ENCODE peak calls at places on chromosomes 12 and 14, in eight cellular contexts. P, V, T, F, U, N, Q and D are unnamed samples. For H3K27me3 and H3K9me3, the result is how much of the 10 kb centered on the place peaks cover.

GRCh38 chr14:24938593-24938992 is 111.4 kb downstream of the STXBP6 start:
- DNase-seq in P (no peak), V (no peak), T (no peak), F (no peak), U (no peak), N (no peak), Q (no peak), D (no peak)

GRCh38 chr12:47722136-47722834 is 3.0 kb downstream of the ENDOU start:
- DNase-seq in P (no peak), V (no peak), T (no peak), F (no peak), U (no peak), N (no peak), Q (no peak), D (no peak)

GRCh38 chr12:70393787-70394519 is 27.9 kb downstream of the KCNMB4 start:
- DNase-seq in P (no peak), V (peak), T (no peak), F (no peak), U (no peak), N (no peak), Q (no peak), D (no peak)

GRCh38 chr12:106690569-106690968 is 83.9 kb upstream of the RIC8B start:
- DNase-seq in P (no peak), V (no peak), T (no peak), F (no peak), U (no peak), N (no peak), Q (no peak), D (no peak)

GRCh38 chr12:91778938-91779400 is 366.7 kb downstream of the BTG1 start:
- DNase-seq in P (peak), V (peak), T (peak), F (peak), U (peak), N (no peak), Q (no peak), D (peak)

GRCh38 chr12:55707841-55708694 is at the start of gene ITGA7:
- DNase-seq in P (peak), V (no peak), T (peak), F (peak), U (peak), N (peak), Q (peak), D (no peak)

GRCh38 chr12:66119870-66120241 is 10.7 kb downstream of the LLPH start:
- DNase-seq in P (no peak), V (no peak), T (no peak), F (no peak), U (no peak), N (no peak), Q (no peak), D (no peak)

GRCh38 chr14:64502476-64503183 is 1.0 kb downstream of the ZBTB25 start:
- DNase-seq in P (no peak), V (peak), T (peak), F (no peak), U (peak), N (no peak), Q (no peak), D (no peak)

GRCh38 chr12:124833693-124834122 is 30.0 kb downstream of the SCARB1 start:
- DNase-seq in P (no peak), V (no peak), T (no peak), F (peak), U (no peak), N (peak), Q (peak), D (no peak)

GRCh38 chr14:56112781-56113180 is 5.4 kb upstream of the PELI2 start:
- DNase-seq in P (no peak), V (no peak), T (no peak), F (no peak), U (no peak), N (no peak), Q (no peak), D (no peak)

GRCh38 chr14:29752221-29752923 is 175.3 kb downstream of the PRKD1 start:
- DNase-seq in P (no peak), V (no peak), T (no peak), F (no peak), U (no peak), N (no peak), Q (no peak), D (no peak)

GRCh38 chr12:7131502-7131866 is 1.3 kb downstream of the CLSTN3 start:
- DNase-seq in P (no peak), V (no peak), T (no peak), F (no peak), U (no peak), N (no peak), Q (no peak), D (no peak)

GRCh38 chr14:100155049-100155621 is 4.3 kb downstream of the DEGS2 start:
- DNase-seq in P (no peak), V (no peak), T (no peak), F (no peak), U (peak), N (no peak), Q (peak), D (no peak)

GRCh38 chr12:45351921-45352670 is 136.2 kb downstream of the ANO6 start:
- DNase-seq in P (no peak), V (no peak), T (no peak), F (no peak), U (no peak), N (no peak), Q (no peak), D (no peak)

GRCh38 chr12:104372721-104373335 is 69.3 kb downstream of the EID3 start:
- DNase-seq in P (no peak), V (no peak), T (no peak), F (no peak), U (no peak), N (no peak), Q (no peak), D (no peak)

GRCh38 chr12:78002878-78003277 is 172.2 kb downstream of the NAV3 start:
- DNase-seq in P (no peak), V (no peak), T (no peak), F (no peak), U (no peak), N (no peak), Q (no peak), D (no peak)

GRCh38 chr12:117236456-117237001 is 46.3 kb upstream of the FBXO21 start:
- DNase-seq in P (peak), V (peak), T (peak), F (peak), U (peak), N (peak), Q (peak), D (peak)

GRCh38 chr12:49358548-49359141 is 8.6 kb upstream of the SPATS2 start:
- DNase-seq in P (no peak), V (peak), T (peak), F (no peak), U (peak), N (no peak), Q (no peak), D (no peak)

GRCh38 chr12:124603910-124604775 is 36.7 kb upstream of the NCOR2 start:
- DNase-seq in P (no peak), V (no peak), T (no peak), F (no peak), U (peak), N (no peak), Q (no peak), D (no peak)

GRCh38 chr12:46507766-46508165 is 135.2 kb upstream of the SLC38A2 start:
- DNase-seq in P (no peak), V (peak), T (no peak), F (no peak), U (no peak), N (no peak), Q (no peak), D (no peak)

GRCh38 chr14:101197595-101198397 is 294.3 kb upstream of the RTL1 start:
- DNase-seq in P (no peak), V (no peak), T (no peak), F (no peak), U (no peak), N (no peak), Q (no peak), D (no peak)

GRCh38 chr14:81162941-81163340 is 57.8 kb downstream of the GTF2A1 start:
- DNase-seq in P (no peak), V (no peak), T (no peak), F (no peak), U (no peak), N (no peak), Q (no peak), D (no peak)

GRCh38 chr12:105083551-105084105 is 630 bp downstream of the ALDH1L2 start:
- DNase-seq in P (peak), V (peak), T (no peak), F (peak), U (peak), N (peak), Q (peak), D (no peak)

GRCh38 chr14:23294734-23295561 is 7.7 kb downstream of the PPP1R3E start:
- DNase-seq in P (peak), V (no peak), T (peak), F (peak), U (peak), N (no peak), Q (no peak), D (no peak)

GRCh38 chr12:26238341-26239126 is 43.2 kb downstream of the SSPN start:
- DNase-seq in P (peak), V (no peak), T (no peak), F (peak), U (no peak), N (peak), Q (no peak), D (no peak)

GRCh38 chr12:69719336-69720316 is 19.0 kb upstream of the RAB3IP start:
- DNase-seq in P (no peak), V (peak), T (no peak), F (no peak), U (no peak), N (no peak), Q (no peak), D (no peak)

GRCh38 chr14:43449291-43449690 is 1057.8 kb downstream of the FSCB start:
- DNase-seq in P (no peak), V (no peak), T (no peak), F (no peak), U (no peak), N (no peak), Q (no peak), D (no peak)

GRCh38 chr14:59347915-59348314 is 117.3 kb downstream of the GPR135 start:
- DNase-seq in P (no peak), V (no peak), T (no peak), F (no peak), U (peak), N (no peak), Q (no peak), D (no peak)
- H3K27me3 ChIP-seq in P (under half), V (under half), T (under half), F (under half), U (under half), N (under half), Q (under half), D (under half)

DNA sequence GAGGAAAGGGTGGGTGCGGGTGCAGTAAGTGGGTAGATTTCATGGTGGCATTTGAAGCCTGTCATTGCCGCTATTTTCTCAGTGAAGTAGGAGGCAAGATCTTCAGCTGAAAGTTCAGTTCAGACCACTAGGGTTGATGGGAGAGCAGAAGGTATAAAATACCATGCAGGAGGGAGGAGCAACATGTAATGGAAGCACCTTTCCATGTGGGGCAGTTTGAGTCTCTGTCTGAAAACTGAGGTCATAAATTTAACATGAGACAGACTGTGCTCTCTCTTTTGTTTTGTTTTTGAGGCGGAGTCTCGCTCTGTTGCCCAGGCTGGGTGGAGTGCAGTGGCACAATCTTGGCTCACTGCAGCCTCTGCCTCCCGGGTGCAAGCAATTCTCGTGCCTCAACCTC is 22.7 kb downstream of the LRRC74A start:
- DNase-seq in P (no peak), V (no peak), T (no peak), F (no peak), U (no peak), N (no peak), Q (no peak), D (no peak)
- H3K9me3 ChIP-seq in P (under half), V (under half), T (under half), F (under half), U (under half), N (under half), Q (under half), D (under half)

DNA sequence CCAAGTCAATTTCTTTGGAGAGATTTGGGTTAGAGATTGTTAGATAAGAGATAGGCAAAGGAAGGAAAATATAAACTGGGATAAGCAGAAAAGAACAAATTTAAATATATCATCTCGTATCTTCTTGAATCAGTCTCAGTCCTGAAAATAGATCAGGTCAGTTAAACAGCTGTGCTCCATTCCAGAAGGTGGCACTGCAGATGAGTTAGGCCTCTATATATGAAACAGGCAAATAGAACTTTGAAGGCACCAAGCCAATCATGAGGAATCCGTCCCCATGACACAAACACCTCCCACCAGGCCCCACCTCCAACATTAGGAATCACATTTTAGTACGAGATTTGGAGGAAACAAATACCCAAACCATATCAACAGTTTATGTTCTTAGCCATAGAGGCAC is 605.5 kb upstream of the USP15 start:
- DNase-seq in P (no peak), V (peak), T (no peak), F (no peak), U (peak), N (no peak), Q (no peak), D (no peak)
- TF ChIP-seq CTCF in P (no peak), V (peak), T (no peak), F (no peak), U (peak), N (no peak), Q (no peak), D (peak)

DNA sequence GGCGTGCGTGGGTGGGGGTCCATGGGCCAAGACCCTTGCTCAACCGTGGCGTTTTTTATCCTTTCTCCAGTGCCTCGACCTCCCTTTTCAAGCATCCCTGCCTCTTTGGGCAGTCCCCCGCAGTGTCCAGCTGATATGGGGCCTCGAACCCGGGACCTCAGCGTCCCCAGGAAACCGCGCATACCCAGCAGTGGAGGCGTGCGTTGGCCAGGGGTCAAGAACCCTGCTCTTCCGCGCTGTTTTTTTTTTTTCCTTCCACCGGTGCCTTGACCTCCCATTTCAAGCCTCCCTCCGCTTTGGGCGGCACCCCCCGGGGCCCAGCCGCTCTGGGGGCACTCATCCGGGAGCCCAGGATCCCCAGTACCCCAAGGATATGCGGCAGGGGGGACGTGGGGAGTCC is 325.8 kb downstream of the ALG10 start:
- DNase-seq in P (no peak), V (no peak), T (no peak), F (no peak), U (no peak), N (no peak), Q (no peak), D (no peak)
- H3K27me3 ChIP-seq in P (under half), V (under half), T (under half), F (under half), U (under half), N (half or more), Q (under half), D (under half)

GRCh38 chr14:98633380-98633779 is 638.6 kb downstream of the BCL11B start:
- DNase-seq in P (no peak), V (peak), T (no peak), F (no peak), U (peak), N (no peak), Q (no peak), D (no peak)
- H3K9me3 ChIP-seq in P (under half), V (under half), T (under half), F (under half), U (under half), N (under half), Q (under half), D (under half)

GRCh38 chr12:96401061-96401871 is 1.0 kb upstream of the CDK17 start:
- DNase-seq in P (no peak), V (peak), T (peak), F (no peak), U (peak), N (no peak), Q (peak), D (no peak)

GRCh38 chr12:96400631-96401060 is 407 bp upstream of the CDK17 start:
- DNase-seq in P (no peak), V (peak), T (no peak), F (no peak), U (no peak), N (no peak), Q (no peak), D (no peak)

GRCh38 chr12:96399081-96399918 is 939 bp downstream of the CDK17 start:
- DNase-seq in P (peak), V (peak), T (peak), F (peak), U (peak), N (peak), Q (peak), D (peak)

GRCh38 chr12:96398422-96399080 is 1.7 kb downstream of the CDK17 start:
- DNase-seq in P (no peak), V (no peak), T (no peak), F (no peak), U (no peak), N (no peak), Q (no peak), D (no peak)

GRCh38 chr12:96399919-96400630 is at the start of gene CDK17:
- DNase-seq in P (peak), V (peak), T (peak), F (peak), U (peak), N (peak), Q (peak), D (peak)
- TF ChIP-seq CTCF in P (peak), V (peak), T (peak), F (peak), U (peak), N (peak), Q (peak), D (peak)

GRCh38 chr14:30999038-30999773 is 26.2 kb upstream of the AP4S1 start:
- DNase-seq in P (no peak), V (no peak), T (no peak), F (no peak), U (no peak), N (no peak), Q (no peak), D (no peak)
- H3K27me3 ChIP-seq in P (under half), V (under half), T (under half), F (under half), U (under half), N (under half), Q (under half), D (under half)